ENCODE peak calls at places on chromosomes 4 and X, in four cellular contexts. S is fibroblast of gingiva, O is GM13977, L is NCI-H2029. U is an unnamed sample.
A peak's percentile ranks its signal among the peaks of the same experiment; 100 is the strongest.

GRCh38 chr4:80094191-80094590 is 21.2 kb upstream of the ANTXR2 start:
- DNase-seq in L (no peak), O (no peak), S (peak; percentile 76), U (no peak)

GRCh38 chrX:70087857-70088256 is 25.6 kb downstream of the OTUD6A start:
- DNase-seq in L (peak; percentile 70), S (peak; percentile 56), O (no peak), U (no peak)

GRCh38 chr4:148441624-148441985 is 609 bp downstream of the NR3C2 start:
- DNase-seq in S (no peak), O (no peak), L (no peak), U (no peak)

GRCh38 chrX:13120017-13120416 is 75.6 kb upstream of the FAM9C start:
- DNase-seq in S (no peak), O (no peak), L (no peak), U (no peak)

GRCh38 chr4:144183165-144183564 is 42.6 kb upstream of the GYPA start:
- DNase-seq in O (no peak), L (no peak), S (no peak), U (no peak)

GRCh38 chrX:128021566-128021965 is 30.6 kb downstream of the ACTRT1 start:
- DNase-seq in S (no peak), O (no peak), L (no peak), U (no peak)

GRCh38 chr4:79241846-79242245 is 84.0 kb downstream of the NAA11 start:
- DNase-seq in S (peak; percentile 36), L (no peak), O (no peak), U (no peak)

GRCh38 chr4:156790866-156791265 is 180.7 kb downstream of the PDGFC start:
- DNase-seq in S (peak; percentile 83), L (no peak), O (no peak), U (no peak)

GRCh38 chrX:154458116-154458953 is at the start of gene PLXNA3:
- DNase-seq in L (no peak), S (peak; percentile 31), O (peak; percentile 86), U (peak; percentile 39)

GRCh38 chr4:74944354-74944793 is 11.5 kb downstream of the PARM1 start:
- DNase-seq in L (peak; percentile 90), O (no peak), S (no peak), U (peak; percentile 75)

GRCh38 chrX:8346060-8346459 is 118.6 kb upstream of the VCX3B start:
- DNase-seq in O (no peak), L (no peak), S (no peak), U (no peak)

GRCh38 chr4:139028191-139028661 is 12.6 kb downstream of the NOCT start:
- DNase-seq in L (peak; percentile 94), O (no peak), S (no peak), U (peak; percentile 75)

GRCh38 chrX:40095588-40096394 is 2.0 kb downstream of the BCOR start:
- DNase-seq in S (no peak), L (no peak), O (no peak), U (peak; percentile 47)

GRCh38 chr4:15774020-15774420 is 4.1 kb upstream of the CD38 start:
- DNase-seq in O (no peak), S (no peak), L (no peak), U (no peak)

GRCh38 chrX:153361781-153362397 is 27.9 kb downstream of the ZNF275 start:
- DNase-seq in O (no peak), L (no peak), S (no peak), U (no peak)

GRCh38 chrX:2829066-2829430 is 318 bp downstream of the GYG2 start:
- DNase-seq in O (no peak), S (no peak), L (no peak), U (no peak)

GRCh38 chr4:143381171-143382118 is 44.8 kb downstream of the GAB1 start:
- DNase-seq in S (peak; percentile 53), O (no peak), L (peak; percentile 43), U (peak; percentile 7)

GRCh38 chr4:184932343-184932742 is 85.9 kb upstream of the HELT start:
- DNase-seq in L (no peak), S (no peak), O (no peak), U (no peak)

GRCh38 chr4:122481766-122482405 is 25.4 kb upstream of the IL2 start:
- DNase-seq in L (no peak), S (peak; percentile 10), O (no peak), U (no peak)

GRCh38 chr4:115688961-115689360 is 575.5 kb upstream of the NDST4 start:
- DNase-seq in S (no peak), L (no peak), O (no peak), U (no peak)

GRCh38 chrX:10533686-10534365 is 86.6 kb downstream of the MID1 start:
- DNase-seq in L (no peak), O (no peak), S (no peak), U (no peak)

GRCh38 chrX:29229802-29230201 is 642.6 kb downstream of the IL1RAPL1 start:
- DNase-seq in O (no peak), L (no peak), S (no peak), U (no peak)

GRCh38 chr4:156654410-156654809 is 317.2 kb downstream of the PDGFC start:
- DNase-seq in O (no peak), S (no peak), L (peak; percentile 39), U (no peak)

U was measured in MM.1S.